ENCODE peak calls at places on chromosome 21, in nine cellular contexts. A is WTC11, Z is AG04450, V is fibroblast of mammary gland, J is brain microvascular endothelial cell, O is ascending aorta, U is GM10248, N is ovary, T is GM13977. M is an unnamed sample.

GRCh38 chr21:39660596-39660995 is 47.9 kb downstream of the B3GALT5 start:
- DNase-seq in Z (peak), V (peak), T (no peak), A (no peak), O (no peak), U (no peak), J (peak), N (no peak), M (no peak)

GRCh38 chr21:32499249-32500055 is 85.9 kb downstream of the TCP10L start:
- DNase-seq in O (no peak), U (no peak), V (peak), J (peak), A (no peak), T (no peak), N (no peak), Z (no peak), M (no peak)

GRCh38 chr21:17451364-17451869 is 61.4 kb upstream of the CXADR start:
- DNase-seq in V (peak), Z (peak), T (no peak), N (no peak), U (no peak), O (no peak), J (peak), A (no peak), M (no peak)

GRCh38 chr21:16084776-16085364 is 355.1 kb downstream of the USP25 start:
- DNase-seq in O (no peak), N (no peak), J (peak), Z (no peak), U (no peak), T (no peak), V (peak), A (no peak), M (no peak)

GRCh38 chr21:26140185-26140584 is 30.4 kb downstream of the APP start:
- DNase-seq in T (no peak), A (no peak), U (no peak), N (no peak), O (no peak), J (peak), V (peak), Z (peak), M (no peak)

GRCh38 chr21:39386194-39386593 is 37.3 kb upstream of the HMGN1 start:
- DNase-seq in A (no peak), V (peak), Z (no peak), J (no peak), U (peak), N (peak), O (no peak), T (no peak), M (no peak)

GRCh38 chr21:14078746-14079375 is 131.9 kb downstream of the LIPI start:
- DNase-seq in Z (no peak), O (no peak), V (no peak), T (no peak), N (no peak), A (no peak), J (no peak), U (no peak), M (no peak)

GRCh38 chr21:38492002-38492401 is 6.3 kb downstream of the ERG start:
- DNase-seq in U (no peak), V (no peak), O (no peak), T (no peak), J (no peak), A (no peak), Z (no peak), N (no peak), M (no peak)

GRCh38 chr21:30515681-30516080 is 13.7 kb upstream of the KRTAP19-5 start:
- DNase-seq in U (no peak), A (no peak), J (no peak), V (no peak), N (no peak), O (no peak), T (no peak), Z (no peak), M (no peak)

GRCh38 chr21:45820171-45821091 is 161.1 kb upstream of the COL6A1 start:
- DNase-seq in V (peak), A (peak), U (peak), O (no peak), N (peak), T (peak), Z (peak), J (peak), M (peak)
- TF ChIP-seq CTCF in V (peak), A (peak), U (peak), O (peak), N (peak), T (peak), Z (peak), J (peak), M (peak)

DNA sequence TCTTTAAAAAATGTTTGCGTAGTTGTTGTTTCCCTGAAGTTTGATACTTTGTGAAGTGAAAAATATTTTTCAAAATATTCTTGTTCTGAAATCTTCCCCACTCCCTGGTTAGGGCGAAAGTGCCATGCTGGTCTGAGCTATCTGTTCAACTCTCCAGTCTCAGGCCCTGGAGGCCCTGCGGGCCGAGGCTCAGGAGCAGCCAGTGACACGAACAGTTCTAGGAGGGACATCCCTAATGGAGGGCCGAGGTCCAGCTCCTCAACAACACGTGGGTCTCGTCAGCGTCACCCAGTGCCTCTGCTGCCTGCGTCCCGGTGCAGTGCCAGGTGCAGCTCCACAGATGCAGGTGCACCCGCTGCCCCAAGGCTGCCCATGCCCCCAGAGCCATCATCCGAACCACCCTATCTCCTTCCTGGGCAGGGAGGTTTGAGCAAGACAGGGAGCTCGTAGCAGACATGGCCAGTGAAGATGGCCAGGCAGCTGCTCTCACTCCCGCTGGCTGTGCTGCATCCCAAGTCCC is 69.7 kb upstream of the COL6A1 start:
- DNase-seq in Z (no peak), J (no peak), T (no peak), V (no peak), U (no peak), O (no peak), A (no peak), N (no peak), M (no peak)
- TF ChIP-seq CTCF in Z (no peak), J (no peak), T (no peak), V (no peak), U (no peak), O (no peak), A (no peak), N (no peak), M (no peak)

DNA sequence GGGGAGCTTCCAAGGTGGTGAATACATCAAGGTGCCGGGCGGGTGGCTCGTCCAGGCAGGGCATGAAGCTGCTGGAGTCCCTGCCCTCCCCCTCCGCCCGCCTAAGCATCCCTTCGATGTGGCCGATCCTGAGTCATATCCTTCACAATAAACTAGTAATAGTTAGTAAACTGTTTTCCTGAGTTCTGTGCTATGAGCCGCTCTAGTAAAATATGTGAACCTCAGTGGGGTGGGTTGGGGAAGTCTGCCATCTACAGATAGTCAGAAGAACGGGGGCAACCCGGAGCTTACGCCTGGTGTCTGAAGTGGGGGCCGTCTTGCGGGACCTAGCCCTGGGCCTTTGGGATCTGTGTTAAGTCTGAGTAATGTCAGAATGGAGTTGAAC is 21.6 kb downstream of the C2CD2 start:
- DNase-seq in U (no peak), Z (peak), N (peak), V (peak), T (peak), O (no peak), A (no peak), J (peak), M (no peak)
- TF ChIP-seq CTCF in U (no peak), Z (peak), N (no peak), V (peak), T (peak), O (no peak), A (no peak), J (peak), M (no peak)

GRCh38 chr21:42705346-42705745 is 51.9 kb downstream of the PDE9A start:
- DNase-seq in T (no peak), J (no peak), Z (no peak), N (no peak), A (no peak), U (no peak), O (no peak), V (no peak), M (no peak)

GRCh38 chr21:42703173-42703908 is 49.9 kb downstream of the PDE9A start:
- DNase-seq in J (no peak), T (no peak), O (no peak), Z (no peak), V (no peak), N (no peak), U (no peak), A (no peak), M (no peak)

GRCh38 chr21:42702720-42703119 is 49.3 kb downstream of the PDE9A start:
- DNase-seq in J (no peak), N (no peak), U (no peak), O (no peak), V (no peak), T (no peak), Z (no peak), A (no peak), M (no peak)

GRCh38 chr21:42704861-42705260 is 51.4 kb downstream of the PDE9A start:
- DNase-seq in A (no peak), J (no peak), T (no peak), Z (no peak), O (no peak), U (no peak), N (no peak), V (no peak), M (no peak)

GRCh38 chr21:42703936-42704335 is 50.5 kb downstream of the PDE9A start:
- DNase-seq in V (no peak), O (no peak), A (no peak), U (no peak), T (no peak), N (no peak), J (no peak), Z (no peak), M (no peak)
- TF ChIP-seq CTCF in V (no peak), O (no peak), A (no peak), U (no peak), T (no peak), N (no peak), J (no peak), Z (no peak), M (no peak)

M was measured in nephron progenitor cell.